ENCODE peak calls at places on chromosome 3, in four cellular contexts. One of them, this sample, is unnamed.

GRCh38 chr3:128889139-128889894 is 9.9 kb downstream of the ACAD9 start:
- ATAC-seq in heart right ventricle: no peak
- ATAC-seq in right cardiac atrium: no peak
- ATAC-seq in RWPE2: no peak
- ATAC-seq in this sample: no peak

GRCh38 chr3:57464011-57464410 is 80.1 kb downstream of the DNAH12 start:
- ATAC-seq in right cardiac atrium: no peak
- ATAC-seq in heart right ventricle: no peak
- ATAC-seq in RWPE2: no peak
- ATAC-seq in this sample: no peak

GRCh38 chr3:38153986-38154608 is 11.2 kb upstream of the OXSR1 start:
- ATAC-seq in right cardiac atrium: peak
- ATAC-seq in heart right ventricle: no peak
- ATAC-seq in RWPE2: peak
- ATAC-seq in this sample: no peak

GRCh38 chr3:49244589-49245205 is 32.3 kb downstream of the C3orf62 start:
- ATAC-seq in right cardiac atrium: no peak
- ATAC-seq in heart right ventricle: peak
- ATAC-seq in RWPE2: peak
- ATAC-seq in this sample: no peak

GRCh38 chr3:39573392-39573791 is 105.9 kb downstream of the MOBP start:
- ATAC-seq in RWPE2: no peak
- ATAC-seq in right cardiac atrium: no peak
- ATAC-seq in heart right ventricle: no peak
- ATAC-seq in this sample: no peak

GRCh38 chr3:88677311-88677710 is 430.1 kb upstream of the EPHA3 start:
- ATAC-seq in heart right ventricle: no peak
- ATAC-seq in RWPE2: no peak
- ATAC-seq in right cardiac atrium: no peak
- ATAC-seq in this sample: no peak

GRCh38 chr3:18666655-18667054 is 241.5 kb upstream of the SATB1 start:
- ATAC-seq in RWPE2: no peak
- ATAC-seq in right cardiac atrium: no peak
- ATAC-seq in heart right ventricle: no peak
- ATAC-seq in this sample: no peak

GRCh38 chr3:121736112-121736511 is 13.4 kb downstream of the GOLGB1 start:
- ATAC-seq in right cardiac atrium: no peak
- ATAC-seq in heart right ventricle: no peak
- ATAC-seq in RWPE2: no peak
- ATAC-seq in this sample: peak

GRCh38 chr3:142888099-142888483 is 792 bp downstream of the PCOLCE2 start:
- ATAC-seq in RWPE2: peak
- ATAC-seq in right cardiac atrium: peak
- ATAC-seq in heart right ventricle: peak
- ATAC-seq in this sample: peak

GRCh38 chr3:23758253-23758838 is 47.4 kb upstream of the UBE2E1 start:
- ATAC-seq in heart right ventricle: no peak
- ATAC-seq in RWPE2: no peak
- ATAC-seq in right cardiac atrium: no peak
- ATAC-seq in this sample: no peak

GRCh38 chr3:152291238-152291637 is 22.5 kb downstream of the MBNL1 start:
- ATAC-seq in RWPE2: no peak
- ATAC-seq in right cardiac atrium: no peak
- ATAC-seq in heart right ventricle: no peak
- ATAC-seq in this sample: no peak

GRCh38 chr3:105722943-105723556 is 145.8 kb downstream of the CBLB start:
- ATAC-seq in RWPE2: no peak
- ATAC-seq in heart right ventricle: no peak
- ATAC-seq in right cardiac atrium: no peak
- ATAC-seq in this sample: no peak

GRCh38 chr3:72665701-72666443 is 182.4 kb downstream of the SHQ1 start:
- ATAC-seq in right cardiac atrium: peak
- ATAC-seq in heart right ventricle: peak
- ATAC-seq in RWPE2: peak
- ATAC-seq in this sample: peak

GRCh38 chr3:30810617-30811016 is 83.8 kb downstream of the GADL1 start:
- ATAC-seq in RWPE2: no peak
- ATAC-seq in right cardiac atrium: peak
- ATAC-seq in heart right ventricle: peak
- ATAC-seq in this sample: no peak

GRCh38 chr3:53114412-53115074 is 15.7 kb downstream of the RFT1 start:
- ATAC-seq in heart right ventricle: no peak
- ATAC-seq in RWPE2: peak
- ATAC-seq in right cardiac atrium: no peak
- ATAC-seq in this sample: no peak

GRCh38 chr3:186991470-186991869 is 61.1 kb downstream of the ST6GAL1 start:
- ATAC-seq in RWPE2: peak
- ATAC-seq in right cardiac atrium: peak
- ATAC-seq in heart right ventricle: no peak
- ATAC-seq in this sample: no peak

GRCh38 chr3:49805367-49805782 is 2.3 kb downstream of the INKA1 start:
- ATAC-seq in right cardiac atrium: peak
- ATAC-seq in heart right ventricle: peak
- ATAC-seq in RWPE2: no peak
- ATAC-seq in this sample: peak

GRCh38 chr3:123374016-123374415 is 74.9 kb downstream of the ADCY5 start:
- ATAC-seq in right cardiac atrium: no peak
- ATAC-seq in heart right ventricle: no peak
- ATAC-seq in RWPE2: no peak
- ATAC-seq in this sample: no peak

This sample was measured in SK-N-SH treated with all-trans-retinoic acid at 6 μM for 48 hours.